ENCODE peak calls at places on chromosomes 11 and 22, in seven cellular contexts. One of them, this sample, is unnamed.

GRCh38 chr11:15911377-15912044 is 444.8 kb downstream of the SOX6 start:
- DNase-seq in endodermal cell: peak; percentile 47
- DNase-seq in heart left ventricle: peak; percentile 77
- DNase-seq in H1: no peak
- DNase-seq in pancreas: no peak
- DNase-seq in stomach: peak; percentile 35
- DNase-seq in adrenal gland: peak; percentile 25
- DNase-seq in this sample: no peak

GRCh38 chr11:19437760-19438159 is 197.0 kb upstream of the E2F8 start:
- DNase-seq in endodermal cell: no peak
- DNase-seq in heart left ventricle: no peak
- DNase-seq in H1: no peak
- DNase-seq in pancreas: no peak
- DNase-seq in stomach: no peak
- DNase-seq in adrenal gland: no peak
- DNase-seq in this sample: no peak

GRCh38 chr22:48424201-48424627 is 1403.5 kb downstream of the BRD1 start:
- DNase-seq in endodermal cell: no peak
- DNase-seq in heart left ventricle: no peak
- DNase-seq in H1: no peak
- DNase-seq in pancreas: peak; percentile 39
- DNase-seq in stomach: no peak
- DNase-seq in adrenal gland: no peak
- DNase-seq in this sample: no peak

GRCh38 chr11:17736921-17737817 is 2.6 kb downstream of the KCNC1 start:
- DNase-seq in endodermal cell: peak; percentile 46
- DNase-seq in heart left ventricle: no peak
- DNase-seq in H1: no peak
- DNase-seq in pancreas: peak; percentile 43
- DNase-seq in stomach: no peak
- DNase-seq in adrenal gland: no peak
- DNase-seq in this sample: no peak

GRCh38 chr11:7555067-7555699 is 41.4 kb downstream of the PPFIBP2 start:
- DNase-seq in endodermal cell: peak; percentile 17
- DNase-seq in heart left ventricle: peak; percentile 76
- DNase-seq in H1: no peak
- DNase-seq in pancreas: peak; percentile 71
- DNase-seq in stomach: peak; percentile 85
- DNase-seq in adrenal gland: peak; percentile 87
- DNase-seq in this sample: peak; percentile 84

GRCh38 chr11:11178671-11179070 is 174.4 kb downstream of the CSNK2A3 start:
- DNase-seq in endodermal cell: no peak
- DNase-seq in heart left ventricle: no peak
- DNase-seq in H1: no peak
- DNase-seq in pancreas: no peak
- DNase-seq in stomach: no peak
- DNase-seq in adrenal gland: no peak
- DNase-seq in this sample: no peak

GRCh38 chr22:25159028-25159427 is 40.6 kb upstream of the CRYBB3 start:
- DNase-seq in endodermal cell: no peak
- DNase-seq in heart left ventricle: no peak
- DNase-seq in H1: no peak
- DNase-seq in pancreas: no peak
- DNase-seq in stomach: no peak
- DNase-seq in adrenal gland: peak; percentile 63
- DNase-seq in this sample: no peak

GRCh38 chr11:118789501-118790356 is 1.2 kb downstream of the DDX6 start:
- DNase-seq in endodermal cell: peak; percentile 82
- DNase-seq in heart left ventricle: no peak
- DNase-seq in H1: peak; percentile 49
- DNase-seq in pancreas: no peak
- DNase-seq in stomach: no peak
- DNase-seq in adrenal gland: no peak
- DNase-seq in this sample: no peak

GRCh38 chr11:70725786-70726185 is 327.5 kb downstream of the CTTN start:
- DNase-seq in endodermal cell: no peak
- DNase-seq in heart left ventricle: no peak
- DNase-seq in H1: no peak
- DNase-seq in pancreas: no peak
- DNase-seq in stomach: no peak
- DNase-seq in adrenal gland: no peak
- DNase-seq in this sample: no peak

GRCh38 chr11:70721006-70721405 is 322.7 kb downstream of the CTTN start:
- DNase-seq in endodermal cell: no peak
- DNase-seq in heart left ventricle: no peak
- DNase-seq in H1: no peak
- DNase-seq in pancreas: no peak
- DNase-seq in stomach: no peak
- DNase-seq in adrenal gland: no peak
- DNase-seq in this sample: no peak

GRCh38 chr11:70727021-70727420 is 328.7 kb downstream of the CTTN start:
- DNase-seq in endodermal cell: no peak
- DNase-seq in heart left ventricle: no peak
- DNase-seq in H1: no peak
- DNase-seq in pancreas: no peak
- DNase-seq in stomach: no peak
- DNase-seq in adrenal gland: no peak
- DNase-seq in this sample: no peak

GRCh38 chr11:70727899-70728620 is 329.7 kb downstream of the CTTN start:
- DNase-seq in endodermal cell: no peak
- DNase-seq in heart left ventricle: no peak
- DNase-seq in H1: no peak
- DNase-seq in pancreas: peak; percentile 23
- DNase-seq in stomach: no peak
- DNase-seq in adrenal gland: no peak
- DNase-seq in this sample: no peak

GRCh38 chr11:70725272-70725671 is 326.9 kb downstream of the CTTN start:
- DNase-seq in endodermal cell: no peak
- DNase-seq in heart left ventricle: no peak
- DNase-seq in H1: no peak
- DNase-seq in pancreas: no peak
- DNase-seq in stomach: no peak
- DNase-seq in adrenal gland: no peak
- DNase-seq in this sample: peak; percentile 22
- H3K4me3 ChIP-seq in endodermal cell: no peak overlapping the region
- H3K4me3 ChIP-seq in heart left ventricle: no peak overlapping the region
- H3K4me3 ChIP-seq in H1: no peak overlapping the region
- H3K4me3 ChIP-seq in pancreas: no peak overlapping the region
- H3K4me3 ChIP-seq in stomach: no peak overlapping the region
- H3K4me3 ChIP-seq in adrenal gland: no peak overlapping the region
- H3K4me3 ChIP-seq in this sample: no peak overlapping the region

GRCh38 chr11:44625759-44626523 is 60.5 kb downstream of the CD82 start:
- DNase-seq in endodermal cell: peak; percentile 41
- DNase-seq in heart left ventricle: no peak
- DNase-seq in H1: no peak
- DNase-seq in pancreas: no peak
- DNase-seq in stomach: peak; percentile 20
- DNase-seq in adrenal gland: no peak
- DNase-seq in this sample: no peak

GRCh38 chr11:44628730-44629361 is 63.4 kb downstream of the CD82 start:
- DNase-seq in endodermal cell: peak; percentile 23
- DNase-seq in heart left ventricle: no peak
- DNase-seq in H1: peak; percentile 35
- DNase-seq in pancreas: no peak
- DNase-seq in stomach: peak; percentile 20
- DNase-seq in adrenal gland: no peak
- DNase-seq in this sample: no peak

GRCh38 chr11:44626645-44627044 is 61.2 kb downstream of the CD82 start:
- DNase-seq in endodermal cell: no peak
- DNase-seq in heart left ventricle: no peak
- DNase-seq in H1: no peak
- DNase-seq in pancreas: no peak
- DNase-seq in stomach: no peak
- DNase-seq in adrenal gland: no peak
- DNase-seq in this sample: no peak

GRCh38 chr11:44629732-44630345 is 64.4 kb downstream of the CD82 start:
- DNase-seq in endodermal cell: peak; percentile 9
- DNase-seq in heart left ventricle: no peak
- DNase-seq in H1: no peak
- DNase-seq in pancreas: no peak
- DNase-seq in stomach: peak; percentile 3
- DNase-seq in adrenal gland: no peak
- DNase-seq in this sample: no peak

DNA sequence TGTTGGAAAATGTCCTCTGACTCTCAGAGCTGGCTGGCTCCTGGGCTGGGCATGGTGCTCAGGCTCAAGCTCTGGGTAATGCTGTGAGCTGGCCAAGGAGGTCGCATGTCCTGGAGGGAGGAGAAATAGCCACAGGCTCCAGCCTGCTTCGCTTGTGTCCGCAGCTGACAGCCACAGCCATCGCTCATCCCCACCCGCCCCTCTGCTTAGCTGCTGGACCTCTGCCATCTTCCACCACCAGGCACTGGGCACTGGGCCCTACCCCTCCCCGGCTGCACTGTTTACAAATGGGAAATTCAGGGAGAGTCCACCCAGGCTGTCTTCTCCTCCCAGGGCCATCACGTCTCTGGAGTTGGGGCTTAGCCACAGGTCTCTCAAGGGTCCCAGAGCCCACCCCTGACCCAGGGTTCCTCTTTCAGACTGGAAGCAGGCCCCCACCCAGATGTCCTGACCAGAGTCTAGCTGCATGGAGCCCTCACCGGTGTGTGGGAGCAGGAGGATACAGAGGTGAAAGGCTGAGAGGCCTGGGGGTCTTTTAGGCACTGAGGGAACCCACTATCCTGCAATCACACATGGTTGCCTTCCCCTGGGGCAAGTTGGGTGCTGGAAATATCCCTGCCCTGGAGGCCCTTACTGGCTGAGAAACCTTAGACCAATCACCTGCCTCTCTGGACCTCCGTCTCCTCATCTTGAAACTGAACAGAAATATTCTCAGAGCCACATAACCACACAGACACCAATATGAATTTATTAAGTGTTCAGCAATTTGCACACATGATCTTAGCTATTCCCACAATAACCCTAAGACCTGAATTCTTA is 62.7 kb downstream of the CD82 start:
- DNase-seq in endodermal cell: peak; percentile 53
- DNase-seq in heart left ventricle: peak; percentile 85
- DNase-seq in H1: no peak
- DNase-seq in pancreas: no peak
- DNase-seq in stomach: peak; percentile 57
- DNase-seq in adrenal gland: peak; percentile 92
- DNase-seq in this sample: no peak
- H3K4me1 ChIP-seq in endodermal cell: no peaks in the 10 kb centered on the region
- H3K4me1 ChIP-seq in heart left ventricle: peaks cover 37% of the 10 kb centered on the region
- H3K4me1 ChIP-seq in H1: no peaks in the 10 kb centered on the region
- H3K4me1 ChIP-seq in pancreas: no peaks in the 10 kb centered on the region
- H3K4me1 ChIP-seq in stomach: peaks cover 14% of the 10 kb centered on the region
- H3K4me1 ChIP-seq in adrenal gland: peaks cover 6% of the 10 kb centered on the region
- H3K4me1 ChIP-seq in this sample: no peaks in the 10 kb centered on the region

DNA sequence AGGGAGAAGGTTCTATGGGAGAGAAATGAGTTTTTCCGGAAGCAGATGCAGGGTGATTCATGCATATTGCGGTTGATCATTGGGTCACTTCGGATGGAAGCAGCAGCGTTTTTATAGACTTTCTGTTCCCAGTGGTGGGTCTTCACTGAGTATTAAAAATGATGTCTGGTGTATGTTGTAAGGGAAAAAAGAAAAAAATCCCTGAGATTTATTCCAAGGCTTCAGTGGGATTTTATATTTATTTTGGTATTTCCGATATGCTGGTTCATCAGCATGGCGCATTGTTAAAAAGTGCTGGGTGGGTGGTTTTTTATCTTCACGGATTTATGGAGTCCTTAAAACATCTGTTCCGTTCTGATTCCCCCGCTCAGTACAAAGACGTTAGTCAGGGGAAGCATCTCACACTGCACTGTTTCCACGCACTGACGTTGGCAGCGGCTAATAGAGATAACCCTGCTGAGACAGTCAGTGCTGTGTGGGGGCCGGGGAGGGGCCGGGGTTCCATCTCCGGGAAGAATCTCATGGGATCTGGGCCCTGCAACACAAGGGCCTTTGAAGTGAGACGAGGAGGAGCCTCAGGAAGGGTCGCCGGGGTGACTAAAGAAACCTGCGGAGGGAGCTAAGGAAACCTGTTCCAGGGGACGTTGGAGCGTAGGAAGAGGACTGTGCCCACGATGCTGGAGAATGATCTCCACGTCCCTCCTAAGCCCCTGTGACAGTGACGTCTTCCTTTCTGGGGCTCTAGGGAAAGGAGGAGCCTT is 390.0 kb downstream of the NTM start:
- DNase-seq in endodermal cell: peak; percentile 84
- DNase-seq in heart left ventricle: no peak
- DNase-seq in H1: peak; percentile 63
- DNase-seq in pancreas: no peak
- DNase-seq in stomach: no peak
- DNase-seq in adrenal gland: no peak
- DNase-seq in this sample: no peak
- TF ChIP-seq CTCF in endodermal cell: peak; percentile 71
- TF ChIP-seq CTCF in heart left ventricle: no peak
- TF ChIP-seq CTCF in H1: peak; percentile 20
- TF ChIP-seq CTCF in pancreas: no peak
- TF ChIP-seq CTCF in stomach: no peak
- TF ChIP-seq CTCF in adrenal gland: no peak
- TF ChIP-seq CTCF in this sample: no peak

DNA sequence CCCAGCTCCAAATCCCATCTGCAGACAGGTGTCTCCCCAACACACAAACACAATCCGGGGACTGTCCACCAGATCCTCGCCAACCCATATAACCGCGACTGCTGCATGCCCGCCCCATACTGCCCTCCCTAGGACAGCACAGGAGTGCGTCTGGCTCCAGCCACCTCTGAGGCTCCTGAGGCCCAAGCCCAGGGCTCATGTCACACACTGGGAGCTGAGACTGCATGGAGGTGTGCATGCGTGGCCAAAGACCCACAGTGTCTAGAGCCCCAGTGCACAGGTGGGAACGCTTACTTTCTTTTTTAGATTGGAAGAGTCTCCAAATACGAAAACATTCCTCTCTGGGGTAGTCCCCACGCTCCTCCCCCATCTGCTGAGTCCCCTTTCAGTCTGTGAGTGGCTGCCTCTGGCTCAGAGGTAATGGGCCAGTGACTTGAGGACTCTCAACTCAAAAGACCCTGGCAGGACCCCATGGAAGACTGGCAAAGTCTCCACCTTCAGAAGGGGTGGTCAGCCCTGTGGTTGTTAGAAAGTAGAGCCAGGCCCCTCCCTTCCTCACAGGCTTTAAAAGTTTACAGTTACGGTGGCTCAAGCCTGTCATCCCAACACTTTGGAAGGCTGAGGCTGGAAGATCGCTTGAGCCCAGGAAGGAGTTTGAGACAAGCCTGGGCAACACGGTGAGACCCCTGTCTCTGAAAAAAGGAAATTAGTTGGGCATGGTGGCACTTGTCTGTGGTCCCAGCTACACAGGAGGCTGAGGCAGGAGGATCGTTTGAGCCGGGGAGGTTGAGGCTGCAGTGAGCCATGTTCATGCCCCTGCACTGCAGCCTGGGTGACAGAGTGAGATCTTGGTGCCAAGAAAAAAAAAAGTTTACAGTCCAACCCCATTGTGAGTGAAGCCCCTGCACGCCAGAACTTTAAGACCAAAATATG is 2.3 kb downstream of the CBX7 start:
- DNase-seq in endodermal cell: peak; percentile 77
- DNase-seq in heart left ventricle: no peak
- DNase-seq in H1: no peak
- DNase-seq in pancreas: peak; percentile 33
- DNase-seq in stomach: no peak
- DNase-seq in adrenal gland: no peak
- DNase-seq in this sample: no peak
- H3K4me3 ChIP-seq in endodermal cell: no peak overlapping the region
- H3K4me3 ChIP-seq in heart left ventricle: no peak overlapping the region
- H3K4me3 ChIP-seq in H1: no peak overlapping the region
- H3K4me3 ChIP-seq in pancreas: no peak overlapping the region
- H3K4me3 ChIP-seq in stomach: peak overlapping the region; percentile 6
- H3K4me3 ChIP-seq in adrenal gland: no peak overlapping the region
- H3K4me3 ChIP-seq in this sample: no peak overlapping the region